ENCODE peak calls at places on chromosome 10, in nine cellular contexts. One of them, this sample, is unnamed.

GRCh38 chr10:105159268-105159667 is 518.2 kb downstream of the SORCS3 start:
- DNase-seq in NCI-H69: peak; percentile 4
- DNase-seq in fibroblast of lung: no peak
- DNase-seq in effector memory CD8-positive, alpha-beta T cell: no peak
- DNase-seq in HTR-8/SVneo: no peak
- DNase-seq in anterior cingulate cortex: no peak
- DNase-seq in astrocyte of the hippocampus: no peak
- DNase-seq in Kasumi-1: no peak
- DNase-seq in T-cell: no peak
- DNase-seq in this sample: no peak

GRCh38 chr10:31961675-31962074 is 33.0 kb upstream of the ARHGAP12 start:
- DNase-seq in NCI-H69: peak; percentile 68
- DNase-seq in fibroblast of lung: peak; percentile 85
- DNase-seq in effector memory CD8-positive, alpha-beta T cell: no peak
- DNase-seq in HTR-8/SVneo: peak; percentile 47
- DNase-seq in anterior cingulate cortex: no peak
- DNase-seq in astrocyte of the hippocampus: peak; percentile 72
- DNase-seq in Kasumi-1: peak; percentile 99
- DNase-seq in T-cell: no peak
- DNase-seq in this sample: peak; percentile 70

GRCh38 chr10:82668266-82668665 is 793.3 kb downstream of the NRG3 start:
- DNase-seq in NCI-H69: no peak
- DNase-seq in fibroblast of lung: peak; percentile 53
- DNase-seq in effector memory CD8-positive, alpha-beta T cell: no peak
- DNase-seq in HTR-8/SVneo: no peak
- DNase-seq in anterior cingulate cortex: no peak
- DNase-seq in astrocyte of the hippocampus: peak; percentile 49
- DNase-seq in Kasumi-1: no peak
- DNase-seq in T-cell: no peak
- DNase-seq in this sample: peak; percentile 40

GRCh38 chr10:69466158-69466490 is 14.9 kb downstream of the TSPAN15 start:
- DNase-seq in NCI-H69: no peak
- DNase-seq in fibroblast of lung: no peak
- DNase-seq in effector memory CD8-positive, alpha-beta T cell: no peak
- DNase-seq in HTR-8/SVneo: no peak
- DNase-seq in anterior cingulate cortex: no peak
- DNase-seq in astrocyte of the hippocampus: no peak
- DNase-seq in Kasumi-1: no peak
- DNase-seq in T-cell: no peak
- DNase-seq in this sample: no peak

GRCh38 chr10:7767209-7767608 is 20.6 kb downstream of the KIN start:
- DNase-seq in NCI-H69: no peak
- DNase-seq in fibroblast of lung: peak; percentile 83
- DNase-seq in effector memory CD8-positive, alpha-beta T cell: no peak
- DNase-seq in HTR-8/SVneo: no peak
- DNase-seq in anterior cingulate cortex: no peak
- DNase-seq in astrocyte of the hippocampus: peak; percentile 44
- DNase-seq in Kasumi-1: no peak
- DNase-seq in T-cell: no peak
- DNase-seq in this sample: peak; percentile 86

GRCh38 chr10:63700935-63701263 is 179.7 kb downstream of the REEP3 start:
- DNase-seq in NCI-H69: no peak
- DNase-seq in fibroblast of lung: no peak
- DNase-seq in effector memory CD8-positive, alpha-beta T cell: no peak
- DNase-seq in HTR-8/SVneo: no peak
- DNase-seq in anterior cingulate cortex: no peak
- DNase-seq in astrocyte of the hippocampus: no peak
- DNase-seq in Kasumi-1: no peak
- DNase-seq in T-cell: no peak
- DNase-seq in this sample: no peak

GRCh38 chr10:27446091-27446918 is 57.8 kb upstream of the RAB18 start:
- DNase-seq in NCI-H69: peak; percentile 0
- DNase-seq in fibroblast of lung: peak; percentile 20
- DNase-seq in effector memory CD8-positive, alpha-beta T cell: no peak
- DNase-seq in HTR-8/SVneo: peak; percentile 28
- DNase-seq in anterior cingulate cortex: no peak
- DNase-seq in astrocyte of the hippocampus: peak; percentile 28
- DNase-seq in Kasumi-1: peak; percentile 94
- DNase-seq in T-cell: no peak
- DNase-seq in this sample: peak; percentile 48

GRCh38 chr10:117823980-117824379 is 222.8 kb downstream of the RAB11FIP2 start:
- DNase-seq in NCI-H69: no peak
- DNase-seq in fibroblast of lung: no peak
- DNase-seq in effector memory CD8-positive, alpha-beta T cell: no peak
- DNase-seq in HTR-8/SVneo: no peak
- DNase-seq in anterior cingulate cortex: no peak
- DNase-seq in astrocyte of the hippocampus: no peak
- DNase-seq in Kasumi-1: no peak
- DNase-seq in T-cell: no peak
- DNase-seq in this sample: no peak

GRCh38 chr10:3666525-3667302 is 118.3 kb downstream of the KLF6 start:
- DNase-seq in NCI-H69: peak; percentile 43
- DNase-seq in fibroblast of lung: no peak
- DNase-seq in effector memory CD8-positive, alpha-beta T cell: peak; percentile 11
- DNase-seq in HTR-8/SVneo: no peak
- DNase-seq in anterior cingulate cortex: no peak
- DNase-seq in astrocyte of the hippocampus: no peak
- DNase-seq in Kasumi-1: peak; percentile 75
- DNase-seq in T-cell: peak; percentile 32
- DNase-seq in this sample: no peak

GRCh38 chr10:62193479-62193878 is 75.2 kb downstream of the RTKN2 start:
- DNase-seq in NCI-H69: peak; percentile 2
- DNase-seq in fibroblast of lung: no peak
- DNase-seq in effector memory CD8-positive, alpha-beta T cell: no peak
- DNase-seq in HTR-8/SVneo: no peak
- DNase-seq in anterior cingulate cortex: no peak
- DNase-seq in astrocyte of the hippocampus: no peak
- DNase-seq in Kasumi-1: no peak
- DNase-seq in T-cell: no peak
- DNase-seq in this sample: no peak

GRCh38 chr10:117609095-117609821 is 66.7 kb downstream of the EMX2 start:
- DNase-seq in NCI-H69: peak; percentile 95
- DNase-seq in fibroblast of lung: peak; percentile 78
- DNase-seq in effector memory CD8-positive, alpha-beta T cell: no peak
- DNase-seq in HTR-8/SVneo: peak; percentile 14
- DNase-seq in anterior cingulate cortex: no peak
- DNase-seq in astrocyte of the hippocampus: peak; percentile 91
- DNase-seq in Kasumi-1: no peak
- DNase-seq in T-cell: no peak
- DNase-seq in this sample: peak; percentile 53

GRCh38 chr10:71621783-71622526 is 97.6 kb downstream of the C10orf105 start:
- DNase-seq in NCI-H69: no peak
- DNase-seq in fibroblast of lung: peak; percentile 73
- DNase-seq in effector memory CD8-positive, alpha-beta T cell: no peak
- DNase-seq in HTR-8/SVneo: peak; percentile 75
- DNase-seq in anterior cingulate cortex: peak; percentile 37
- DNase-seq in astrocyte of the hippocampus: peak; percentile 88
- DNase-seq in Kasumi-1: no peak
- DNase-seq in T-cell: no peak
- DNase-seq in this sample: peak; percentile 50

GRCh38 chr10:111249925-111250324 is 173.1 kb downstream of the ADRA2A start:
- DNase-seq in NCI-H69: no peak
- DNase-seq in fibroblast of lung: no peak
- DNase-seq in effector memory CD8-positive, alpha-beta T cell: no peak
- DNase-seq in HTR-8/SVneo: no peak
- DNase-seq in anterior cingulate cortex: no peak
- DNase-seq in astrocyte of the hippocampus: no peak
- DNase-seq in Kasumi-1: no peak
- DNase-seq in T-cell: no peak
- DNase-seq in this sample: no peak

GRCh38 chr10:92697663-92698511 is 8.1 kb downstream of the HHEX start:
- DNase-seq in NCI-H69: no peak
- DNase-seq in fibroblast of lung: no peak
- DNase-seq in effector memory CD8-positive, alpha-beta T cell: no peak
- DNase-seq in HTR-8/SVneo: no peak
- DNase-seq in anterior cingulate cortex: no peak
- DNase-seq in astrocyte of the hippocampus: no peak
- DNase-seq in Kasumi-1: peak; percentile 60
- DNase-seq in T-cell: no peak
- DNase-seq in this sample: no peak

This sample was measured in astrocyte of the spinal cord.